ENCODE peak calls at places on chromosome 16, in nine cellular contexts. U, Z, K, D, I, G, V, B and C are unnamed samples.

GRCh38 chr16:17887963-17888362 is 417.2 kb upstream of the XYLT1 start:
- DNase-seq in Z (no peak), K (no peak), G (no peak), B (no peak), D (no peak), U (no peak), I (no peak), V (no peak), C (no peak)

GRCh38 chr16:31458073-31458834 is 1.0 kb upstream of the ARMC5 start:
- DNase-seq in Z (peak), V (peak), B (no peak), G (peak), I (peak), U (peak), D (no peak), K (peak), C (peak)

GRCh38 chr16:68665501-68665900 is 20.4 kb downstream of the CDH3 start:
- DNase-seq in U (no peak), D (no peak), I (peak), V (no peak), Z (no peak), K (no peak), G (no peak), B (no peak), C (no peak)

GRCh38 chr16:794853-795466 is 5.6 kb downstream of the GNG13 start:
- DNase-seq in K (no peak), D (no peak), I (no peak), V (no peak), U (no peak), G (no peak), B (no peak), Z (no peak), C (no peak)

GRCh38 chr16:17271687-17272086 is 199.1 kb downstream of the XYLT1 start:
- DNase-seq in D (no peak), B (no peak), U (peak), K (peak), V (no peak), G (no peak), I (no peak), Z (no peak), C (no peak)

GRCh38 chr16:77059441-77059840 is 131.5 kb upstream of the MON1B start:
- DNase-seq in U (no peak), K (no peak), B (no peak), Z (no peak), I (no peak), V (no peak), G (no peak), D (no peak), C (no peak)

GRCh38 chr16:67162439-67163163 is 1.9 kb upstream of the HSF4 start:
- DNase-seq in K (no peak), D (no peak), G (no peak), B (no peak), Z (no peak), U (no peak), I (no peak), V (no peak), C (no peak)

GRCh38 chr16:68524069-68524820 is 14.8 kb upstream of the ZFP90 start:
- DNase-seq in I (no peak), Z (no peak), B (peak), G (no peak), K (no peak), V (no peak), D (no peak), U (no peak), C (no peak)

GRCh38 chr16:89040391-89040790 is 53.3 kb upstream of the ACSF3 start:
- DNase-seq in Z (no peak), I (no peak), V (no peak), G (no peak), K (no peak), B (no peak), D (no peak), U (no peak), C (no peak)

GRCh38 chr16:55088098-55088497 is 157.4 kb downstream of the IRX5 start:
- DNase-seq in I (no peak), G (no peak), D (no peak), B (no peak), K (no peak), U (no peak), V (no peak), Z (no peak), C (no peak)

GRCh38 chr16:50247906-50248608 is 18.3 kb upstream of the ADCY7 start:
- DNase-seq in Z (no peak), K (no peak), V (no peak), U (no peak), B (no peak), G (no peak), D (no peak), I (no peak), C (no peak)

GRCh38 chr16:20364051-20364450 is 11.5 kb upstream of the UMOD start:
- DNase-seq in V (no peak), G (no peak), D (no peak), U (no peak), I (no peak), Z (no peak), K (no peak), B (no peak), C (no peak)

GRCh38 chr16:85564277-85565051 is 48.7 kb upstream of the GSE1 start:
- DNase-seq in I (peak), V (no peak), B (no peak), K (no peak), G (no peak), D (no peak), Z (peak), U (no peak), C (no peak)

GRCh38 chr16:54326266-54326662 is 39.7 kb upstream of the IRX3 start:
- DNase-seq in B (peak), V (no peak), D (no peak), I (no peak), Z (no peak), U (no peak), K (no peak), G (peak), C (no peak)

GRCh38 chr16:88454315-88455057 is 1.4 kb downstream of the ZFPM1 start:
- DNase-seq in D (peak), G (no peak), Z (peak), B (no peak), I (peak), K (no peak), U (no peak), V (peak), C (no peak)

GRCh38 chr16:4313563-4314531 is 2.0 kb upstream of the GLIS2 start:
- DNase-seq in U (no peak), B (peak), I (peak), G (no peak), Z (peak), V (no peak), K (no peak), D (peak), C (no peak)

GRCh38 chr16:56833243-56833970 is 31.6 kb upstream of the SLC12A3 start:
- DNase-seq in D (no peak), I (no peak), G (no peak), K (no peak), B (no peak), V (no peak), U (no peak), Z (no peak), C (no peak)

GRCh38 chr16:29848420-29849297 is 14.4 kb downstream of the CDIPT start:
- DNase-seq in U (peak), I (peak), G (peak), V (peak), Z (peak), B (peak), K (peak), D (peak), C (peak)